ENCODE peak calls at places on chromosomes 3 and 15, in four cellular contexts. One of them, this sample, is unnamed.

GRCh38 chr3:129481783-129482332 is 41.8 kb downstream of the IFT122 start:
- DNase-seq in kidney epithelial cell: no peak
- DNase-seq in GM12865: no peak
- DNase-seq in H9: no peak
- DNase-seq in this sample: no peak

GRCh38 chr3:30292192-30292893 is 314.1 kb upstream of the TGFBR2 start:
- DNase-seq in kidney epithelial cell: peak; percentile 49
- DNase-seq in GM12865: no peak
- DNase-seq in H9: no peak
- DNase-seq in this sample: no peak

GRCh38 chr15:94119923-94120775 is 111.2 kb upstream of the MCTP2 start:
- DNase-seq in kidney epithelial cell: peak; percentile 39
- DNase-seq in GM12865: peak; percentile 81
- DNase-seq in H9: peak; percentile 67
- DNase-seq in this sample: peak; percentile 61

GRCh38 chr15:75551076-75551475 is 28.0 kb downstream of the PTPN9 start:
- DNase-seq in kidney epithelial cell: no peak
- DNase-seq in GM12865: no peak
- DNase-seq in H9: no peak
- DNase-seq in this sample: no peak

GRCh38 chr3:78894787-78895186 is 873.0 kb downstream of the ROBO1 start:
- DNase-seq in kidney epithelial cell: no peak
- DNase-seq in GM12865: no peak
- DNase-seq in H9: no peak
- DNase-seq in this sample: no peak

GRCh38 chr3:172751188-172751571 is 654 bp downstream of the ECT2 start:
- DNase-seq in kidney epithelial cell: no peak
- DNase-seq in GM12865: peak; percentile 46
- DNase-seq in H9: no peak
- DNase-seq in this sample: no peak

GRCh38 chr3:39933986-39934693 is 124.7 kb downstream of the MYRIP start:
- DNase-seq in kidney epithelial cell: no peak
- DNase-seq in GM12865: no peak
- DNase-seq in H9: no peak
- DNase-seq in this sample: no peak

GRCh38 chr3:152267831-152268500 is 763 bp upstream of the MBNL1 start:
- DNase-seq in kidney epithelial cell: no peak
- DNase-seq in GM12865: no peak
- DNase-seq in H9: no peak
- DNase-seq in this sample: no peak

GRCh38 chr3:38551026-38551832 is 55.1 kb downstream of the EXOG start:
- DNase-seq in kidney epithelial cell: no peak
- DNase-seq in GM12865: no peak
- DNase-seq in H9: peak; percentile 15
- DNase-seq in this sample: no peak

GRCh38 chr3:189324538-189325138 is 152.9 kb downstream of the TPRG1 start:
- DNase-seq in kidney epithelial cell: peak; percentile 100
- DNase-seq in GM12865: peak; percentile 95
- DNase-seq in H9: no peak
- DNase-seq in this sample: peak; percentile 61

GRCh38 chr3:29514912-29515311 is 234.0 kb downstream of the RBMS3 start:
- DNase-seq in kidney epithelial cell: peak; percentile 12
- DNase-seq in GM12865: no peak
- DNase-seq in H9: no peak
- DNase-seq in this sample: no peak

GRCh38 chr3:21055015-21055414 is 696.0 kb downstream of the ZNF385D start:
- DNase-seq in kidney epithelial cell: no peak
- DNase-seq in GM12865: no peak
- DNase-seq in H9: no peak
- DNase-seq in this sample: no peak

DNA sequence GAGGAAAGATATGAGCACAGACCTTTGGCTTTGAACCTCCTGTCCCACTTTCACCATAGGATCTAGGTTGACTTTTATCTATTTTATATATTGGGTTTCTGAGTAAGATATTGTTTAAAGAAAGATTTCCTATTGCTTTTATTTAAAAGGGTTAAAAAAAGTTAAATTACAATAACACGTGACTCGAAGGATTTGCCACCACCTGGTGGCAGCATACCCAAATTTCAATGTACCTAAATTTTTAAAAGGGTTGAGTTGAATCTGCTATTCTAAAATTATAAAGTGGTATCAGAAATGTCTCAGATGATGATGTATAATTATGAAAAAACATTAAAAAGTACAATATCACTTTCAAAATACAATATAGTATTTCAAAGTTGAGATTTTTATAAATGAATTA is 368.4 kb downstream of the MECOM start:
- DNase-seq in kidney epithelial cell: no peak
- DNase-seq in GM12865: peak; percentile 15
- DNase-seq in H9: no peak
- DNase-seq in this sample: no peak
- TF ChIP-seq CTCF in kidney epithelial cell: peak; percentile 18
- TF ChIP-seq CTCF in GM12865: peak; percentile 12
- TF ChIP-seq CTCF in H9: peak; percentile 71
- TF ChIP-seq CTCF in this sample: no peak

DNA sequence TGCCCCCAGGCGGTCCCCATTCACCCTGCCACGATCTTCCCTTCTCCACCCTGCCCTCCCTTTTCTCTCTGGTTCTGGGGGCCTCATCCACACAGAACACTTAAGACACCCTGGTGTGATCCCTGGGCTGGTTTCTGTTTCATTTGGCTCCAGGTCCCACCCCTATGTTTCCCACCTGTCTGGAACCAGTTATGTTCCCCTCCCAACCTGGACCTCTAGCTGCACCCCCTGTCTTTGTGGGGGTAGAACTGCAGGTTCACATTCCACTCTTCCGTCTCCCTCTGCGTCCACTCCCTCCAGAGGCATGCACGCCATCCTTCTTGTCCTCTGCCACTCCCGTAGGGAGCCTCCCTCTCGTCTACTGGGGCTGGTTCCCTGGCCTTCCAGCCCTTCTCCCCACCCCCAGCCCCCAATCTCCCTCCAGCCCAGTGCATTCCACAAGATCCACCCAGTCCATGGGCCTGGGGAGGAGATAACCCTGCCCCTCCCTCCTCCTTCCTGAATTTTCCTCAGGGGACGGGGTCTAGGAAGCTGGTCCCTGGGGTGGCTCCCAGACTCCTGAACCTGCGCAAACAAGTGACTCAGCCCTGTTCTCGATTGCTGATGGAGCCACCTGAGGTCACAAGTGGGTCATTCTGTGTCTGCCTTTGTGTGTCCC is 73.8 kb downstream of the ABTB1 start:
- DNase-seq in kidney epithelial cell: no peak
- DNase-seq in GM12865: no peak
- DNase-seq in H9: no peak
- DNase-seq in this sample: no peak
- TF ChIP-seq CTCF in kidney epithelial cell: peak; percentile 13
- TF ChIP-seq CTCF in GM12865: no peak
- TF ChIP-seq CTCF in H9: peak; percentile 43
- TF ChIP-seq CTCF in this sample: no peak

DNA sequence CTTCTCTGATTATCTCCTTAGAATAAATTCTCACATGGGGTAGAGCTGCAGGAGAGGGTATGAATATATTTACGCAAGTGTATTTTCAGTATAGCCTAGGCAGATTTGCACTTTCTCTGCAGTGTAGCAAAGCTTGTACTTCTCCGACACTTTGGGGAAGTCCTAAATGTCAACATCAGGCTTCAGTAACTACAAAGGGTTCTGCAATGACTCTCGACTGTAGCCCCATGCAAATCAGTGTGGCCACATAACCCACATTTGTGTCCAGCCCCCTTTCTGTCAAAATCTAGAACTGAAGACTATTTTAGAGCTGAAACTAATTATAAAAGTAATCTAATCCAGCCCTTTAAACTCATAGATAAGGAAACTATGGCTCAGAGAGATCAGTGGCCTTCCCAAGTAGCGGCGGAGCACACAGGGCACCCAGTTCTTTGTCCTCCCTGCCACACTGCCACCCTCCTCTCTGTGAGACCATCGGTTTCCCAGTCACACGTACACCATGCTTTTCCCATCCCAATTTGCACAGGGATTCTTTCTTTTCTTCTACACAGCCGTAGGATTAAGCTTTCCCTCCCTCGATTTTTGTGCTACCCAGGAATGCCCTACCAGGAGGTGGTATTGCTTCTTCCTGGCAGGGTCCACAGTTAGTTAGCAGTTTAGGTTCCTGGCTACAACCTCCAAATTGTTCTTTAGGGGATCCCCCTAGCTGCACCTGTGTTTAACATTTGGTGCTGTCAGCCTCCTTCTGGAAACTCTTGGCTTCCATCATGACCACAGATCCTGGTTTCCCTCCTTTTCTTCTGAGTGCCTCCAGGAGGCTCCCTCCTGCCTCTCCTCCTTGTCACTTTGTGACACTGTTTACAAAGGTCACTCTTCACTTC is 22.9 kb downstream of the MRAS start:
- DNase-seq in kidney epithelial cell: no peak
- DNase-seq in GM12865: peak; percentile 88
- DNase-seq in H9: no peak
- DNase-seq in this sample: peak; percentile 82
- TF ChIP-seq CTCF in kidney epithelial cell: no peak
- TF ChIP-seq CTCF in GM12865: no peak
- TF ChIP-seq CTCF in H9: peak; percentile 11
- TF ChIP-seq CTCF in this sample: no peak

DNA sequence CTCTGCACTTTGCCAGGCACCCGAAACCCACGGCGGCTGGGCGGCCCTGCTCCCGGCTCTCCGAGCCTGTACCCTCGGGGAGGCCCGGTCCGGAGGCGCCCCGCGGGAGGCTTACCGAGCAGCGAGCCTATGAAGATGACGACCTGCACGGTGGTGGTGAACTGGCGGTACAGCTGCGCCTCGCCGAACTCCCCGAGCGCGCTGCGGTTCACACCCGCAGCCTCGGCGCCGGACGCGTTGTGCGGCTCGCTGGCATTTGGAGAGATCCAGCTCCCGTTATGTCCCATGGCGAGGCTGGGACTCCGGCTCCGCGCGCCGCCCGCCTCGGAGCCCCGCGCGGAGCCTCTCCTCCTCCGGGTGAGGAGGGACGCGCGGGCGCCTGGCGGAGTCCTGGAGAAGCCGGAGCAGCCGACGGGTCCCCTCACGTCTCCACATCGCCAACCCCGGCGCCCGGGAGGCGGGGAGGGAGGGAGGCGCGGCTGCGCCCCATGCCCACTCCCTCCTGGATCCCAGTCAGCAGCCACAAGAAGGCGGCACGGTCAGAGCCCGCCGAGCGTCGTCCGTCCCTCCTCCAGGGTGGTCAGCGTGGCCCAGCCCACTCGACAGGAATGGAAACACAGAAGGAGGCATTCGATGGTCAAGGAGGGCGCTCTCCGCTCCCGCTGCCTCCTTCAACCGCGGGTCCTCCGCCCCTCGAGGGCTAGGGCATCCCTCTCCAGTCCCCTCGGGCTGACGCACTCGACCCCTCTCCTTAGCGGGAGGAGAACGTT is at the start of gene GPR176:
- DNase-seq in kidney epithelial cell: peak; percentile 38
- DNase-seq in GM12865: no peak
- DNase-seq in H9: peak; percentile 64
- DNase-seq in this sample: peak; percentile 54
- TF ChIP-seq CTCF in kidney epithelial cell: no peak
- TF ChIP-seq CTCF in GM12865: no peak
- TF ChIP-seq CTCF in H9: no peak
- TF ChIP-seq CTCF in this sample: no peak

DNA sequence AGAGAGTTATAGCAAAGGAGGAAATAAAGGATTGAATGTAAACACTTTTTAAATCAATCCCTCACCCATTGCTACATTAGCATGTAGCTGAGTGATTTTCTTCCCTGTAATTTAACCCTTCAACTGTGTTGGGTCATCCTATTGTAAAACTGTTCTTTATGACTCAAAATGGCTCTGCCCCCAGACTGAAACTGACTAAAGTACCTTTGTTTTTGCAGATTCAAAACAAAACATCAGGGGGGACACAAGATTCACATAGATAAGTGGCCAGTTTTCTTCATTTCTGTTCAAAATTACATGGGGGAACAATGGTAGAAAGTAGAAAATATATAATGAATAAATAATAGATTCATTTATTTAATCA is 268.4 kb downstream of the IGSF11 start:
- DNase-seq in kidney epithelial cell: no peak
- DNase-seq in GM12865: peak; percentile 8
- DNase-seq in H9: no peak
- DNase-seq in this sample: peak; percentile 13
- TF ChIP-seq CTCF in kidney epithelial cell: no peak
- TF ChIP-seq CTCF in GM12865: no peak
- TF ChIP-seq CTCF in H9: no peak
- TF ChIP-seq CTCF in this sample: no peak

GRCh38 chr15:64739216-64739976 is 36.0 kb downstream of the RBPMS2 start:
- DNase-seq in kidney epithelial cell: no peak
- DNase-seq in GM12865: no peak
- DNase-seq in H9: no peak
- DNase-seq in this sample: no peak

GRCh38 chr15:64738231-64739095 is 36.9 kb downstream of the RBPMS2 start:
- DNase-seq in kidney epithelial cell: no peak
- DNase-seq in GM12865: no peak
- DNase-seq in H9: no peak
- DNase-seq in this sample: no peak

GRCh38 chr15:64742921-64743320 is 32.5 kb downstream of the RBPMS2 start:
- DNase-seq in kidney epithelial cell: no peak
- DNase-seq in GM12865: no peak
- DNase-seq in H9: no peak
- DNase-seq in this sample: no peak

GRCh38 chr15:64742385-64742784 is 33.0 kb downstream of the RBPMS2 start:
- DNase-seq in kidney epithelial cell: no peak
- DNase-seq in GM12865: no peak
- DNase-seq in H9: no peak
- DNase-seq in this sample: no peak

DNA sequence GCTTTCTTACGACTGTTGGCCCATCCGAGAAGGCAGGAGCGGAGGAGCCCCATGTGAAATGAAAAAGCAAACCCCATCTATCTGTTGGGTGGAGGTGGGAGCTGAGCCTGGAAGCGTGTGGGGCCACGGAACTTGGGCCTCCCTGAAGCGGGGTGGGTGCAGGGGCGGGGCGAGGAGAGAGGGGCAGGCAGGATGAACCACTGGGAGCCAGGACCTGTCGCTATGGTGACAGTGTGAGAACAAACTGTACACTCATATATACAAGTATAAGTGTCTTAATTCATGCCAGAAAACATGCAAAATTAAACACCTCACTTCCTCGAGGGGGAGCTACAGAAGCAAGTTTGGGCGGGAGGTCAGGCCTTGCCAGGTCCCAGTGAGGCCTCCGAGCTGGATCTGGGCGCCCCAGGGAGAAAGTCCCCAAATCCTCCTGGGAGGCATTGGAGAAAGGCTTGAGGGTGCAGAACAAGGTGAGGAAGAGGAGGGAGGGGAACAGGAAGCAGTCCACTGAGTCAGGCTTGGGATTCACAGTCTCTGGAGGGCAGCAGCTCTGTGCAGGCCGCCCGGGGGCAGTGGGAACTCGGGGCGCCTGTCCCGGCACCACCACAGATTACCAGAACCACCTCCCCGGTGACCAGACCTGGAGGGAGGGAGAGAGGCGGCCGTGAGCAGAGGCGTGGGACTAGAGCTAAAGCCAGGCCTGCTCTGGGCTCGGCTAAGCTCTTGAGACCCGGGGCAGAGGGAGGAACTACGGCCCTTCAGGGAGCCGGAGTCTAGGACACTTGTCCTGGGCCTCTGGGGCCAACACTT is 34.8 kb downstream of the RBPMS2 start:
- DNase-seq in kidney epithelial cell: no peak
- DNase-seq in GM12865: peak; percentile 55
- DNase-seq in H9: no peak
- DNase-seq in this sample: peak; percentile 50
- TF ChIP-seq CTCF in kidney epithelial cell: peak; percentile 12
- TF ChIP-seq CTCF in GM12865: peak; percentile 29
- TF ChIP-seq CTCF in H9: no peak
- TF ChIP-seq CTCF in this sample: no peak

This sample was measured in GM20000.